ENCODE peak calls at places on chromosomes 5 and 9, in six cellular contexts. S is GM12878, T is A549, D is K562, M is HepG2, W is endothelial cell of umbilical vein. J is an unnamed sample.

GRCh38 chr5:152051499-152052454 is 127.1 kb upstream of the GLRA1 start:
- DNase-seq in S (no peak), T (no peak), D (no peak), M (no peak), W (no peak), J (no peak)

GRCh38 chr5:133750356-133750755 is 138.0 kb upstream of the FSTL4 start:
- DNase-seq in S (no peak), T (no peak), D (no peak), M (no peak), W (no peak), J (no peak)

GRCh38 chr5:9714187-9714586 is 84.0 kb upstream of the TAS2R1 start:
- DNase-seq in S (no peak), T (no peak), D (no peak), M (no peak), W (no peak), J (no peak)

GRCh38 chr5:7244977-7245376 is 151.0 kb upstream of the ADCY2 start:
- DNase-seq in S (no peak), T (no peak), D (no peak), M (no peak), W (no peak), J (no peak)

GRCh38 chr5:144583493-144584154 is 413.0 kb downstream of the KCTD16 start:
- DNase-seq in S (no peak), T (no peak), D (no peak), M (no peak), W (no peak), J (no peak)

GRCh38 chr5:66945389-66946349 is 250.9 kb downstream of the CD180 start:
- DNase-seq in S (no peak), T (no peak), D (no peak), M (no peak), W (peak), J (no peak)

GRCh38 chr5:91207248-91207647 is 175.9 kb downstream of the ARRDC3 start:
- DNase-seq in S (no peak), T (no peak), D (no peak), M (no peak), W (no peak), J (no peak)

GRCh38 chr9:91255327-91255726 is 106.4 kb downstream of the AUH start:
- DNase-seq in S (no peak), T (no peak), D (no peak), M (no peak), W (no peak), J (no peak)

GRCh38 chr9:131735238-131736181 is 4.4 kb downstream of the RAPGEF1 start:
- DNase-seq in S (no peak), T (peak), D (no peak), M (peak), W (peak), J (no peak)

GRCh38 chr5:64451551-64451950 is 54.3 kb upstream of the RGS7BP start:
- DNase-seq in S (no peak), T (no peak), D (no peak), M (no peak), W (no peak), J (no peak)

GRCh38 chr5:112119527-112119926 is 299.6 kb downstream of the EPB41L4A start:
- DNase-seq in S (peak), T (no peak), D (no peak), M (no peak), W (no peak), J (peak)

GRCh38 chr9:112439171-112439570 is 47.5 kb upstream of the KIAA1958 start:
- DNase-seq in S (no peak), T (no peak), D (no peak), M (no peak), W (no peak), J (no peak)

GRCh38 chr5:120684213-120684612 is 220.1 kb downstream of the PRR16 start:
- DNase-seq in S (no peak), T (no peak), D (no peak), M (no peak), W (no peak), J (peak)

GRCh38 chr5:17235736-17236330 is 18.4 kb downstream of the BASP1 start:
- DNase-seq in S (no peak), T (no peak), D (no peak), M (no peak), W (no peak), J (no peak)

GRCh38 chr9:122221223-122221811 is 7.4 kb downstream of the LHX6 start:
- DNase-seq in S (no peak), T (no peak), D (no peak), M (peak), W (no peak), J (peak)

DNA sequence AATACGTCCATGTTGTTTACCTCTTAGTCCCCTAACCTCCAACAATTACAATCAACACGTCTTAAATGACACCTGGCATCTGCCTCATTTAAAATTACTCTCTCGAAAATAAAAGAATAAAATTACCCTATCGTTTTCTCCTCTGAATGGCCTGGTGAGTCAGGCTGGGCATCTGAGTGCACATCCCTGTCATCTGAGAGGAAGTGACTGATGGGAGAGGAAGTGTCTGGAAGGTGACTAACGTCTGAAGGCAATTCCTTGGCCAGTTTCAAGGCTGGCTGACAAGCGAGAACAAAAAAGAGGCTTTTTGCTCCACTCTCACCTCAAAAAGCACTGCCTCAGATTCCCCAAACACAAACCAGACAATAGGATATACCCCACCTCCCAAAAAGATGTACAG is 57.7 kb downstream of the MAPKAP1 start:
- DNase-seq in S (no peak), T (peak), D (no peak), M (no peak), W (peak), J (peak)
- H3K4me3 ChIP-seq in S (no peak), T (no peak), D (no peak), M (no peak), W (no peak), J (no peak)

DNA sequence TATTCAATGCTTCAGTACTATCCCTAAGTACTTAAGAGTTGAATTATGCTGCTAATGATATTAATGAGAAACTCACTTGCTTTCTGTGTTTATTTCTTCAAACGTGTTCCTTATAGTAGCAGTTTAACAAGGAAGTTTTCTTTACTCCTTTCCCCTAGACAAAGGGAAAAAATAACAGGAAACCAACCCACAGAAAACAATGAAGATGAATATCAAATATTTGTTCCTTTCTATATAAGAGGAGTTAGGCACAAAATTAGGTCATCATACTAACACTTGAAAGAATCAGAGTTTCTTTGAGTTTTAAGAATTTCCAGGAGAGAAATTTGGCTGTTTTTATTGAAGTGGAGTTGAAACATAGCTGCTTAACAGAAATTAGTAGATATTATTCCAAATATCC is 15.4 kb upstream of the OCLN start:
- DNase-seq in S (no peak), T (no peak), D (no peak), M (no peak), W (peak), J (no peak)
- TF ChIP-seq MYC in S (no peak), T (no peak), D (no peak), M (no peak), W (no peak), J (no peak)

GRCh38 chr5:55343609-55344008 is 35.8 kb downstream of the MTREX start:
- DNase-seq in S (no peak), T (no peak), D (no peak), M (no peak), W (no peak), J (no peak)

GRCh38 chr5:55345327-55345726 is 37.5 kb downstream of the MTREX start:
- DNase-seq in S (no peak), T (no peak), D (no peak), M (peak), W (no peak), J (no peak)

GRCh38 chr5:55344392-55344992 is 36.7 kb downstream of the MTREX start:
- DNase-seq in S (no peak), T (peak), D (peak), M (peak), W (peak), J (peak)

GRCh38 chr5:55338810-55339243 is 31.0 kb downstream of the MTREX start:
- DNase-seq in S (peak), T (no peak), D (no peak), M (no peak), W (no peak), J (no peak)

GRCh38 chr5:55343107-55343506 is 35.3 kb downstream of the MTREX start:
- DNase-seq in S (no peak), T (no peak), D (no peak), M (no peak), W (no peak), J (no peak)
- H3K4me3 ChIP-seq in S (no peak), T (no peak), D (no peak), M (no peak), W (no peak), J (no peak)

DNA sequence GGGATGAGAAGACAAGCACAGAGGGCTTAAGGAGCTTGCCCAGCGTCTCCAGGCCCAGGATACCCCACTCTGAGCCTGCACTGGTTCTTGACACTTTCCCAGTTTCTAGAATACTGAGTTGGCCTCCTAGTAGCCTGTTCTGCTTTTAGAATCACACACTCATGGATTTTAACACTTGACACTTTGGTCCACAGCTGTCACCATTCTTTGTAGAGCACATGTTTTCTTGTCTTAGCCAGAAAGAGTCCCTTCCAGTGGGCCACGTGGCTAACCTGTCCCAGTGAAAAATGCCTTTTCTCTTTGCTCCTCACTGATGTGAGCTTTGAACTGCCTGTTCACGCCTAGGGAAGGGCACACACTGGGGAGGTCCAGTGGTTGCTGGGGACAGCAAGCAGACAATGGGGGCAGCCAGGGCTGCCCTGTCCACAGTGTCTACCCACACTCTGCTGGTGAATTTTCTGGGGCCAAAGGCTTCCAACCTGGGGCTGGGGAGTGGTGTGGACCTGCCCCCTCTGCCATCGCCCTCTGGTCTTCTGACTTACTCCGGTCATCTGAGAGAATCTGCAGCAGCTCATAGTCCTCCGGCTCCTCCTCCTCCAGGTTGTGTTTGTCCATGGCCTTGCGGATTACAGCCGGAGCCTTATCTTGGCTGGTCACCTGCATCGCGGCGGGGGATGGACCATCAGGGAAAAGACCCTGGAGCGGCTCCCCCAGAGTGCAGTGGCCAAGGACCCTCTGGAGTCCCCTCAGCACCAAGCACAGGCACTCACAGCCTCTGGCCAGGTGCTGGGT is 21.1 kb downstream of the RALGDS start:
- DNase-seq in S (no peak), T (no peak), D (no peak), M (no peak), W (no peak), J (no peak)
- TF ChIP-seq MYC in S (no peak), T (no peak), D (no peak), M (no peak), W (no peak), J (no peak)

DNA sequence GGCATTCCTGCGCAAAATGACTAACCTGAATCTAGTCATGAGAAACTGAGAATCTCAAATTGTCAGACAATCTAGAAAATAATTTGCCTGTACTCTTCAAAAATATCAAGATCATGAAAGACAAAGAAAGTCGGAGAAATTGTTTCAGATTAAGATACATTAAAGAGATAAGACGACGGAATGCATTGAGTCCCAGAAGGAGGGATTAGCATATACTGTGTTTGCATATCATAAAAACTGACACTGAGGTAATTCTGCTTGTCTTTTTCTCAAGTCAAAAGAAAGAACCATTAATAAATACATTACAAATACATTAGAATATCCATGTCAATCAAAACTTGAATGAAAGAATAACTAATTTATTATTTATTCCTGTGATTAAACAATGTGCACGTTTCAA is 88.4 kb downstream of the CDH12 start:
- DNase-seq in S (no peak), T (no peak), D (no peak), M (no peak), W (no peak), J (no peak)
- H3K4me3 ChIP-seq in S (no peak), T (no peak), D (no peak), M (no peak), W (no peak), J (no peak)